ENCODE peak calls at places on chromosomes 1 and 21, in nine cellular contexts. P is IMR-90, T is hepatocyte, L is neural progenitor cell, I is MM.1S, O is mammary epithelial cell, V is Karpas-422, B is PC-3, D is SK-N-SH. Y is an unnamed sample. For H4K20me1, the result is how much of the 10 kb centered on the place peaks cover.

GRCh38 chr1:186188736-186189135 is 186.3 kb downstream of the TPR start:
- DNase-seq in P (peak), T (no peak), L (no peak), I (no peak), O (no peak), V (no peak), B (peak), D (no peak), Y (no peak)

GRCh38 chr1:243596441-243597183 is 253.4 kb downstream of the AKT3 start:
- DNase-seq in P (peak), T (no peak), L (no peak), I (peak), O (peak), V (no peak), B (peak), D (no peak), Y (no peak)

GRCh38 chr21:33308586-33309490 is 15.9 kb upstream of the IFNAR1 start:
- DNase-seq in P (peak), T (no peak), L (no peak), I (peak), O (no peak), V (peak), B (no peak), D (peak), Y (peak)

GRCh38 chr21:45439171-45439872 is 34.4 kb downstream of the COL18A1 start:
- DNase-seq in P (peak), T (peak), L (peak), I (peak), O (peak), V (peak), B (peak), D (peak), Y (peak)

GRCh38 chr1:35220976-35221375 is 28.0 kb upstream of the SFPQ start:
- DNase-seq in P (no peak), T (peak), L (peak), I (peak), O (no peak), V (peak), B (peak), D (peak), Y (peak)

GRCh38 chr1:8122477-8123407 is 96.6 kb upstream of the ERRFI1 start:
- DNase-seq in P (peak), T (peak), L (no peak), I (no peak), O (no peak), V (no peak), B (peak), D (no peak), Y (no peak)

GRCh38 chr1:87331319-87332269 is 2.9 kb downstream of the LMO4 start:
- DNase-seq in P (peak), T (peak), L (peak), I (peak), O (peak), V (peak), B (peak), D (peak), Y (no peak)

GRCh38 chr1:156102634-156103511 is 11.6 kb upstream of the LMNA start:
- DNase-seq in P (peak), T (no peak), L (no peak), I (no peak), O (no peak), V (no peak), B (no peak), D (no peak), Y (no peak)

GRCh38 chr1:41431490-41432350 is 52.8 kb downstream of the EDN2 start:
- DNase-seq in P (no peak), T (no peak), L (no peak), I (no peak), O (no peak), V (no peak), B (no peak), D (peak), Y (no peak)

GRCh38 chr1:58827298-58827697 is 43.5 kb upstream of the JUN start:
- DNase-seq in P (no peak), T (no peak), L (no peak), I (no peak), O (no peak), V (peak), B (no peak), D (no peak), Y (no peak)

GRCh38 chr1:222521299-222522104 is 26.4 kb downstream of the HHIPL2 start:
- DNase-seq in P (peak), T (peak), L (no peak), I (no peak), O (peak), V (no peak), B (peak), D (no peak), Y (no peak)

GRCh38 chr1:96536576-96536975 is 185.0 kb upstream of the PTBP2 start:
- DNase-seq in P (no peak), T (no peak), L (no peak), I (no peak), O (no peak), V (no peak), B (no peak), D (no peak), Y (no peak)

GRCh38 chr1:221897312-221897711 is 155.4 kb upstream of the DUSP10 start:
- DNase-seq in P (peak), T (no peak), L (no peak), I (no peak), O (peak), V (no peak), B (peak), D (peak), Y (no peak)

GRCh38 chr21:29376556-29376955 is 77.8 kb downstream of the BACH1 start:
- DNase-seq in P (no peak), T (peak), L (peak), I (peak), O (no peak), V (peak), B (peak), D (no peak), Y (peak)

GRCh38 chr1:167479331-167479979 is 38.9 kb downstream of the CD247 start:
- DNase-seq in P (no peak), T (no peak), L (no peak), I (no peak), O (no peak), V (no peak), B (no peak), D (no peak), Y (no peak)

GRCh38 chr1:149884433-149885363 is 14.7 kb upstream of the BOLA1 start:
- DNase-seq in P (peak), T (peak), L (peak), I (peak), O (peak), V (peak), B (peak), D (no peak), Y (peak)

GRCh38 chr1:55589656-55590297 is 374.6 kb upstream of the USP24 start:
- DNase-seq in P (no peak), T (no peak), L (no peak), I (no peak), O (peak), V (no peak), B (no peak), D (no peak), Y (no peak)

DNA sequence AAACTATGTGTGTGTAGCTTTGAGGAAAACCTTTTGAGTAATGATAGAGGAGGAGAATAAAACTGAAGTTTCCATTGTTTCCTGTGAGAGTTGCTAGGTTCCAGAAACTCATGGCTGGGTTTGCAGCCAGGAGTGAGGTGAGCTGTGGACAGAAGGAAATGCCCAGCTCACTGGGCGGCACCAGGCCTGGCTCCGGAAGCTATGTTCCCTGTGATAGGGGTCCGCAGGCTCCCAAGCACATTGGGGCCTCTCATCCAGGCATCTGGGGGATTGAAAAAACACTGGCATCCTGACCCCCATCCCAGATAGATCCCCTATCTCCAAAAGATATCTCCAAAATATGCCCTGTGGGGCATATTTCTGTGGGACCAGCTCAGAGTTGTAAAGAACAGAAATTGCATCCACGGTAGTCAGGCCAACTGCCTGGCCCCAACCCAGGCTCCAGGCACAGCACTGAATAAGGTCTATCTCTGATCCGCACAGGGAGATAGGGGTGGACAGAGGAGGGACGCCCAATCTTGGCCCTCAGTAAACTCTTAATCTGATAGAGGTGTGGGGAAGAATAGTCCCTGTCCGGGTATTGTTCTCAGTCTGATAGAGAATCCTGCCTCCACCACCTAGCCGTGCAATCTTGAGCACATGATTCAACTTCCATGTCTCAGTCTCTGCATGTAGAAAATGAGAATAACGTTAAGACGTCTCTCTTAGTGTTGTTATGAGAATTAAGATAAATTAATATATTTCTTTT is 1.9 kb upstream of the HSPG2 start:
- DNase-seq in P (no peak), T (no peak), L (no peak), I (no peak), O (peak), V (no peak), B (no peak), D (no peak), Y (no peak)
- H4K20me1 ChIP-seq in P (under half), T (under half), L (under half), I (under half), O (under half), V (under half), B (under half), D (under half), Y (under half)

GRCh38 chr1:6066680-6067079 is 21.0 kb downstream of the KCNAB2 start:
- DNase-seq in P (no peak), T (no peak), L (no peak), I (no peak), O (no peak), V (no peak), B (no peak), D (peak), Y (no peak)

GRCh38 chr1:6070450-6070974 is 24.8 kb downstream of the KCNAB2 start:
- DNase-seq in P (no peak), T (no peak), L (no peak), I (no peak), O (no peak), V (no peak), B (peak), D (no peak), Y (no peak)

GRCh38 chr1:6062670-6063069 is 17.0 kb downstream of the KCNAB2 start:
- DNase-seq in P (no peak), T (no peak), L (no peak), I (no peak), O (no peak), V (no peak), B (no peak), D (no peak), Y (no peak)

GRCh38 chr1:6069573-6069972 is 23.9 kb downstream of the KCNAB2 start:
- DNase-seq in P (no peak), T (no peak), L (no peak), I (no peak), O (no peak), V (no peak), B (no peak), D (no peak), Y (no peak)

GRCh38 chr1:6065093-6065878 is 19.6 kb downstream of the KCNAB2 start:
- DNase-seq in P (no peak), T (no peak), L (no peak), I (no peak), O (no peak), V (no peak), B (no peak), D (no peak), Y (no peak)
- H4K20me1 ChIP-seq in P (under half), T (under half), L (under half), I (under half), O (under half), V (under half), B (under half), D (under half), Y (under half)

GRCh38 chr1:93124556-93125368 is 45.7 kb downstream of the MTF2 start:
- DNase-seq in P (no peak), T (no peak), L (no peak), I (no peak), O (no peak), V (no peak), B (no peak), D (no peak), Y (no peak)

GRCh38 chr1:93123141-93123783 is 44.2 kb downstream of the MTF2 start:
- DNase-seq in P (peak), T (no peak), L (no peak), I (no peak), O (no peak), V (no peak), B (no peak), D (no peak), Y (no peak)

GRCh38 chr1:93120614-93121013 is 41.5 kb downstream of the MTF2 start:
- DNase-seq in P (no peak), T (no peak), L (no peak), I (no peak), O (no peak), V (no peak), B (no peak), D (no peak), Y (no peak)
- H4K20me1 ChIP-seq in P (under half), T (under half), L (under half), I (under half), O (under half), V (under half), B (under half), D (under half), Y (under half)

GRCh38 chr21:26136686-26137085 is 33.9 kb downstream of the APP start:
- DNase-seq in P (no peak), T (no peak), L (no peak), I (peak), O (no peak), V (no peak), B (no peak), D (no peak), Y (no peak)

GRCh38 chr21:26137379-26138060 is 33.0 kb downstream of the APP start:
- DNase-seq in P (no peak), T (no peak), L (no peak), I (peak), O (no peak), V (no peak), B (peak), D (no peak), Y (no peak)

GRCh38 chr21:26135520-26135919 is 35.0 kb downstream of the APP start:
- DNase-seq in P (no peak), T (no peak), L (no peak), I (no peak), O (no peak), V (no peak), B (no peak), D (no peak), Y (no peak)

GRCh38 chr21:26140185-26140584 is 30.4 kb downstream of the APP start:
- DNase-seq in P (peak), T (peak), L (no peak), I (no peak), O (peak), V (no peak), B (peak), D (no peak), Y (no peak)

GRCh38 chr21:26138615-26139257 is 31.8 kb downstream of the APP start:
- DNase-seq in P (no peak), T (no peak), L (no peak), I (no peak), O (no peak), V (no peak), B (peak), D (no peak), Y (no peak)
- H4K20me1 ChIP-seq in P (under half), T (under half), L (half or more), I (under half), O (under half), V (under half), B (under half), D (under half), Y (under half)

Y was measured in OCI-LY7.